ENCODE peak calls at places on chromosome 1, in five cellular contexts. U is ascending aorta; I is left ventricle myocardium inferior; W is fibroblast of lung; D is CD4-positive, alpha-beta memory T cell. B is an unnamed sample. For H3K27me3 and H3K4me1, the result is how much of the 10 kb centered on the place peaks cover.

GRCh38 chr1:84300991-84301758 is at the start of gene SAMD13:
- DNase-seq in U (peak), I (peak), W (peak), D (peak), B (no peak)

GRCh38 chr1:52825868-52826267 is 16.7 kb upstream of the ZYG11A start:
- DNase-seq in U (no peak), I (no peak), W (peak), D (no peak), B (no peak)

GRCh38 chr1:70227439-70227838 is 6.3 kb downstream of the SRSF11 start:
- DNase-seq in U (no peak), I (no peak), W (no peak), D (no peak), B (no peak)

GRCh38 chr1:30757196-30757949 is at the start of gene LAPTM5:
- DNase-seq in U (no peak), I (peak), W (peak), D (peak), B (peak)

GRCh38 chr1:53337499-53337898 is 9.6 kb upstream of the LRP8 start:
- DNase-seq in U (no peak), I (no peak), W (no peak), D (no peak), B (no peak)

GRCh38 chr1:153525088-153525713 is 10.6 kb downstream of the S100A6 start:
- DNase-seq in U (no peak), I (no peak), W (peak), D (no peak), B (no peak)

GRCh38 chr1:39224295-39224829 is 19.9 kb downstream of the MACF1 start:
- DNase-seq in U (no peak), I (no peak), W (no peak), D (no peak), B (no peak)

GRCh38 chr1:14363191-14363590 is 235.3 kb upstream of the KAZN start:
- DNase-seq in U (no peak), I (no peak), W (no peak), D (no peak), B (no peak)

GRCh38 chr1:8712413-8713229 is 104.8 kb downstream of the RERE start:
- DNase-seq in U (no peak), I (no peak), W (peak), D (peak), B (no peak)

GRCh38 chr1:61641171-61641570 is 83.8 kb downstream of the TM2D1 start:
- DNase-seq in U (no peak), I (no peak), W (no peak), D (no peak), B (no peak)

GRCh38 chr1:56917356-56917755 is 48.5 kb downstream of the C8B start:
- DNase-seq in U (no peak), I (no peak), W (no peak), D (no peak), B (no peak)

GRCh38 chr1:212219679-212220463 is 65.3 kb upstream of the PPP2R5A start:
- DNase-seq in U (no peak), I (no peak), W (no peak), D (no peak), B (no peak)

GRCh38 chr1:16615253-16616252 is 2.2 kb upstream of the NBPF1 start:
- DNase-seq in U (no peak), I (no peak), W (no peak), D (no peak), B (no peak)

GRCh38 chr1:85374160-85374559 is 90.8 kb downstream of the DDAH1 start:
- DNase-seq in U (no peak), I (no peak), W (peak), D (no peak), B (no peak)

GRCh38 chr1:87129606-87130005 is 199.1 kb upstream of the LMO4 start:
- DNase-seq in U (no peak), I (peak), W (peak), D (no peak), B (no peak)

GRCh38 chr1:12153181-12153785 is 13.5 kb upstream of the TNFRSF1B start:
- DNase-seq in U (peak), I (no peak), W (peak), D (no peak), B (peak)

GRCh38 chr1:115727706-115728249 is 40.7 kb downstream of the CASQ2 start:
- DNase-seq in U (peak), I (peak), W (peak), D (no peak), B (no peak)

GRCh38 chr1:11482186-11482585 is 3.2 kb downstream of the DISP3 start:
- DNase-seq in U (no peak), I (no peak), W (no peak), D (no peak), B (no peak)

GRCh38 chr1:229272164-229273158 is 1.6 kb downstream of the RAB4A start:
- DNase-seq in U (no peak), I (no peak), W (no peak), D (no peak), B (no peak)

GRCh38 chr1:3209201-3209600 is 140.2 kb downstream of the PRDM16 start:
- DNase-seq in U (no peak), I (no peak), W (no peak), D (no peak), B (no peak)
- H3K27me3 ChIP-seq in U (under half), I (under half), W (under half), D (under half), B (under half)

GRCh38 chr1:24967962-24968361 is 37.9 kb upstream of the RUNX3 start:
- DNase-seq in U (no peak), I (no peak), W (no peak), D (no peak), B (no peak)

GRCh38 chr1:24969616-24970398 is 39.7 kb upstream of the RUNX3 start:
- DNase-seq in U (no peak), I (no peak), W (no peak), D (no peak), B (no peak)

GRCh38 chr1:24967555-24967954 is 37.5 kb upstream of the RUNX3 start:
- DNase-seq in U (no peak), I (no peak), W (no peak), D (no peak), B (no peak)

GRCh38 chr1:24970399-24970753 is 40.3 kb upstream of the RUNX3 start:
- DNase-seq in U (no peak), I (no peak), W (peak), D (no peak), B (no peak)

DNA sequence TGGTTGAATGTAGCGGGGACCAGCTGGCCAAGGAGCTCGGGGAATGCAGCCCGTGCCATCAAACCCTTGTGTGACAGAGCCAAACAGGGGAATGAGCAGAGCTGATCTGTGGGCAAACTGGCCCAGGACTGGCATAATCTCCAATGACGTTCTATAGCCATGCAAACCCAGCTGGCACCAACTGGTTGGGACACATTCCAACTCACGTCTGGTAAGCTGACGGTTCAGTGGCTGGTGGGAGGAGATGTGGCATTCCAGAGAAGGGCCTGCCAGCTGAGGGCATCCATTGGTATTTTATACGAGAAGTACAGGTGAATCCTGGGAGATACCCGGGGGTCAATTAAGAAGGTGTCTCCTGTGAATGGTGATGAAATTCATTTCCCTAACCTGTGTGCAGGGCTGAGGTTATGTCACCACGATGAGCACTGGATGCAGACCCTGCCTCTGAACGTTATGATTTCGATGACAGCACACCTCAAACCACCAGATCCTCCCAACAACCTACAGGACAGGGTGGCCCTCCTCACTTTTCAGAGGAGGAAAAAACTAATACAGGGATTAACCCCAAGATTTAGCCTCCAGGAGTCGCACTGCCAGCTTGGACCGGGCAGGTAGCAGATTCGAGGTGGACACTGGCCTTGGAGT is 39.0 kb upstream of the RUNX3 start:
- DNase-seq in U (no peak), I (no peak), W (no peak), D (no peak), B (no peak)
- H3K4me1 ChIP-seq in U (under half), I (under half), W (under half), D (under half), B (under half)

GRCh38 chr1:181076852-181077251 is 11.6 kb upstream of the IER5 start:
- DNase-seq in U (no peak), I (no peak), W (no peak), D (no peak), B (no peak)

GRCh38 chr1:181075727-181076350 is 12.7 kb upstream of the IER5 start:
- DNase-seq in U (no peak), I (no peak), W (no peak), D (no peak), B (no peak)

GRCh38 chr1:181079920-181080319 is 8.6 kb upstream of the IER5 start:
- DNase-seq in U (no peak), I (no peak), W (no peak), D (no peak), B (no peak)

GRCh38 chr1:181079382-181079781 is 9.1 kb upstream of the IER5 start:
- DNase-seq in U (no peak), I (no peak), W (no peak), D (no peak), B (no peak)

GRCh38 chr1:181077576-181078242 is 10.8 kb upstream of the IER5 start:
- DNase-seq in U (no peak), I (no peak), W (peak), D (no peak), B (no peak)
- H3K27me3 ChIP-seq in U (under half), I (under half), W (under half), D (under half), B (under half)

DNA sequence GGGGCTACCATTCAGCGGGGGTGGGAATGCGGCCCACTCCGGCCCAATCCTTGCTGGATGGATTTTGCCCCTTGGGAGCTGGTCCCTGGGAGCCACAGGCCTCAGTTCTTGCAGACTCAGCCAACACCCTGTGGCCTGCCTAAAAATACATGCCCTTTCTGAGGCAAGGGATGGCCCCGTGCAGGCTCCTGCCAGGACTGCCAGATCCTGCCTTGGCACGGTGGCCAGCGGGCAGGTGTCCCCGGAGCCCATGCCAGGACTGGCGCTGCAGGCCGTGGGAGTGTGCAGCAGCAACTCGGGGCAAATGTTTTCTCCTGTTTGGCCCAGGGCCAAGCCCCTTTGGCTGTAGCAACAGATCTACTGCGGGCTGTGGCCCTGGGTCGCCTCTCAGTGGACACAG is 1.6 kb upstream of the PANK4 start:
- DNase-seq in U (no peak), I (peak), W (no peak), D (no peak), B (no peak)
- H3K4me1 ChIP-seq in U (half or more), I (half or more), W (under half), D (half or more), B (half or more)

GRCh38 chr1:165442653-165443052 is 2.3 kb downstream of the RXRG start:
- DNase-seq in U (no peak), I (no peak), W (no peak), D (no peak), B (no peak)

GRCh38 chr1:165439287-165439686 is 5.6 kb downstream of the RXRG start:
- DNase-seq in U (no peak), I (no peak), W (no peak), D (no peak), B (no peak)

GRCh38 chr1:165442053-165442452 is 2.9 kb downstream of the RXRG start:
- DNase-seq in U (no peak), I (no peak), W (no peak), D (no peak), B (no peak)

GRCh38 chr1:165443539-165444289 is 1.2 kb downstream of the RXRG start:
- DNase-seq in U (no peak), I (peak), W (no peak), D (no peak), B (no peak)

GRCh38 chr1:165441166-165441955 is 3.6 kb downstream of the RXRG start:
- DNase-seq in U (no peak), I (no peak), W (no peak), D (no peak), B (no peak)
- H3K27me3 ChIP-seq in U (under half), I (under half), W (under half), D (under half), B (under half)

GRCh38 chr1:41866285-41866684 is 52.4 kb downstream of the HIVEP3 start:
- DNase-seq in U (no peak), I (peak), W (no peak), D (no peak), B (no peak)
- H3K4me1 ChIP-seq in U (under half), I (under half), W (under half), D (under half), B (under half)

DNA sequence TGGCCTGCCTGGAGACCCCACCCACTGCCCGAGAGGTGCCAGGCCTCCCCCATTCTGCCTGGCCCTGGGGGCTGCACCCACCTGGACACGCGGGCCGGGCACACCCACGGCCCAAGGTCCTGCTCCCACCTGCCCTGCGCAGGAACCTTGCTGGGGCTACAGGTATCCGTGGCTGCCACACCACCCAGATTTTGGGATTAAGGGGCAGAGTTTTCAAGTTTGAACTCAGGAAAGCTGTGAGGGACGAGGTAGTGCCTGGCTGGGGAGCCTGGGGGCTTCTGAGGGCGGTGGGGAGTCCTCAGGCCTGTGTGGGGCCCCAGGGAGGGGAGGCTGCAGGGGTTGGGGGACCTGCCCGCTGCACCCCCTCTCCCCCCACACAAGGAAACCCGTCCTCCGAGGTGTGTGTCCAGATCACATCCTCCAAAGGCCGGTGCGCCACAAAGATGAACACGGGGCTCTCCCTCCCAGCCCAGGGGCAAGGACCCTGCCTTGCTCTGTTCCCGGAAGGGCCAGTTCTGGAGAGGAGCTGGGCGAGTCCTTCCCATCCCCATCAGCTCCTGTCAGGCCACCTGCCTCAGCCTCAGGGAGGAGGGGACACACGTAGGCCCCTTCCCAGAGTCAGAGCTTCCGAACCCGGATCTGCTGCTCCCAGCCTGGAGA is 2.7 kb upstream of the TTLL10 start:
- DNase-seq in U (no peak), I (no peak), W (no peak), D (no peak), B (no peak)
- H3K27me3 ChIP-seq in U (under half), I (half or more), W (under half), D (under half), B (under half)

DNA sequence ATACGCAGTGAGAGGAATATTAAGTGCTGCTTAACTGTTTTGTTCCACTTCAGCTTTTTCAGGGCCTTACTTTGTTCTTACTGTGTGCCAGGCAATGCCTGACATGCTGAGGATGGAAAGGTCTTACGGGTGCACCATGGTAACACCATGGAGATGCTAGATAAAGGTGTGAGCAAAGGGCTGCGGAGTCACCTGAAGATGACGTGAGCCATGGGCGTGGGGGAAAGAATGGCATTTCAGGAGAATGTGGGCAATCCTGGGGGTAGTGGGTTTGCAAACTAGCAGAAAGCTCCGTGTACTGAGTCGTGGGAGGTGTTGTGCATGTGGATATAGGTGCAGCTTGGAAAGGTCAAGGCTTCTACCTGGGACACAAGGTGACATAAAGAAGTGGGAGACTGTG is 27.4 kb downstream of the MAN1C1 start:
- DNase-seq in U (no peak), I (no peak), W (no peak), D (no peak), B (no peak)
- H3K4me1 ChIP-seq in U (under half), I (half or more), W (under half), D (half or more), B (under half)

GRCh38 chr1:111906816-111907215 is 82.7 kb downstream of the KCND3 start:
- DNase-seq in U (no peak), I (no peak), W (no peak), D (no peak), B (no peak)
- H3K27me3 ChIP-seq in U (under half), I (under half), W (under half), D (under half), B (under half)

B was measured in effector memory CD4-positive, alpha-beta T cell.